ENCODE peak calls at places on chromosomes 4 and X, in ten cellular contexts. J is uterus; I is CD8-positive, alpha-beta T cell; K is adipocyte; W is suprapubic skin; O is psoas muscle; Y is OCI-LY7; P is CD4-positive, alpha-beta T cell; G is mesenchymal stem cell; F is aorta. M is an unnamed sample.

GRCh38 chrX:31497086-31497485 is 425.2 kb upstream of the FTHL17 start:
- DNase-seq in Y (no peak), J (no peak), W (no peak), K (peak; percentile 42), G (peak; percentile 29), I (no peak), O (no peak), F (no peak), P (no peak), M (no peak)

GRCh38 chr4:65508169-65508568 is 162.1 kb downstream of the EPHA5 start:
- DNase-seq in O (no peak), Y (no peak), G (peak; percentile 60), F (no peak), P (no peak), W (no peak), J (no peak), K (peak; percentile 59), I (no peak), M (no peak)

GRCh38 chr4:88841635-88842034 is 144.0 kb upstream of the NAP1L5 start:
- DNase-seq in W (no peak), O (no peak), P (no peak), J (no peak), K (peak; percentile 69), Y (no peak), I (no peak), F (no peak), G (no peak), M (no peak)

GRCh38 chr4:13329963-13330362 is 154.2 kb downstream of the RAB28 start:
- DNase-seq in W (no peak), F (peak; percentile 66), G (peak; percentile 21), P (no peak), Y (no peak), I (no peak), K (peak; percentile 17), J (no peak), O (no peak), M (no peak)

GRCh38 chr4:57777871-57778270 is 667.7 kb upstream of the IGFBP7 start:
- DNase-seq in K (no peak), P (no peak), G (no peak), J (no peak), Y (no peak), O (no peak), I (no peak), F (no peak), W (no peak), M (no peak)

GRCh38 chr4:185583813-185584212 is 48.5 kb upstream of the PDLIM3 start:
- DNase-seq in Y (no peak), W (no peak), J (no peak), G (no peak), F (no peak), I (no peak), K (no peak), P (no peak), O (no peak), M (no peak)

GRCh38 chrX:107714196-107714811 is 61.3 kb downstream of the TSC22D3 start:
- DNase-seq in F (peak; percentile 75), J (no peak), W (peak; percentile 67), O (no peak), Y (no peak), G (peak; percentile 49), K (peak; percentile 45), P (peak; percentile 10), I (no peak), M (no peak)

GRCh38 chr4:89434364-89434988 is 126.9 kb upstream of the GPRIN3 start:
- DNase-seq in I (no peak), J (no peak), P (no peak), O (no peak), G (peak; percentile 59), K (peak; percentile 78), Y (peak; percentile 64), F (no peak), W (no peak), M (no peak)

GRCh38 chrX:153708415-153708814 is 15.8 kb downstream of the BCAP31 start:
- DNase-seq in O (peak; percentile 73), F (no peak), J (peak; percentile 69), Y (peak; percentile 31), P (peak; percentile 22), G (peak; percentile 86), I (no peak), K (peak; percentile 82), W (no peak), M (no peak)

GRCh38 chr4:6909113-6909969 is at the start of gene TBC1D14:
- DNase-seq in W (peak; percentile 95), I (peak; percentile 81), Y (peak; percentile 89), K (peak; percentile 96), O (peak; percentile 90), F (peak; percentile 96), G (peak; percentile 89), J (peak; percentile 87), P (peak; percentile 77), M (peak; percentile 79)

GRCh38 chr4:11614426-11614825 is 185.7 kb upstream of the HS3ST1 start:
- DNase-seq in I (no peak), G (no peak), P (no peak), F (no peak), O (no peak), K (no peak), W (no peak), J (no peak), Y (no peak), M (no peak)

GRCh38 chrX:42930951-42931350 is 153.0 kb upstream of the PPP1R2C start:
- DNase-seq in F (no peak), W (no peak), G (no peak), K (no peak), O (no peak), I (no peak), P (no peak), Y (no peak), J (no peak), M (no peak)

GRCh38 chr4:153488719-153489384 is 22.7 kb downstream of the TMEM131L start:
- DNase-seq in P (no peak), W (no peak), Y (no peak), O (peak; percentile 53), G (no peak), K (no peak), F (no peak), J (no peak), I (no peak), M (no peak)

GRCh38 chrX:23742174-23742692 is 843 bp downstream of the ACOT9 start:
- DNase-seq in W (peak; percentile 64), I (no peak), J (peak; percentile 30), F (no peak), G (peak; percentile 80), O (peak; percentile 33), P (no peak), K (peak; percentile 86), Y (peak; percentile 37), M (no peak)

GRCh38 chr4:121072836-121073362 is 564 bp upstream of the NDNF start:
- DNase-seq in J (no peak), P (no peak), O (no peak), W (no peak), F (peak; percentile 71), G (no peak), Y (no peak), K (peak; percentile 17), I (no peak), M (no peak)

GRCh38 chrX:44343412-44343942 is at the start of gene EFHC2:
- DNase-seq in F (peak; percentile 83), G (peak; percentile 33), K (peak; percentile 66), W (no peak), Y (no peak), P (peak; percentile 41), J (peak; percentile 58), O (peak; percentile 31), I (peak; percentile 26), M (peak; percentile 43)

GRCh38 chr4:138935-139334 is 14.6 kb downstream of the ZNF718 start:
- DNase-seq in J (no peak), F (no peak), O (no peak), Y (no peak), W (no peak), G (no peak), K (no peak), I (no peak), P (no peak), M (no peak)

GRCh38 chr4:139691-140090 is 15.4 kb downstream of the ZNF718 start:
- DNase-seq in Y (no peak), I (no peak), J (no peak), G (no peak), O (no peak), W (no peak), K (no peak), P (no peak), F (no peak), M (no peak)
- H3K9me3 ChIP-seq in Y (peaks cover 90% of the 10 kb centered on the region), I (peaks cover 58% of the 10 kb centered on the region), J (no peaks in the 10 kb centered on the region), G (peaks cover 100% of the 10 kb centered on the region), O (peaks cover 79% of the 10 kb centered on the region), W (peaks cover 39% of the 10 kb centered on the region), K (peaks cover 99% of the 10 kb centered on the region), P (peaks cover 96% of the 10 kb centered on the region), F (peaks cover 17% of the 10 kb centered on the region), M (peaks cover 26% of the 10 kb centered on the region)

GRCh38 chr4:44965446-44966095 is 239.2 kb upstream of the GNPDA2 start:
- DNase-seq in J (no peak), F (no peak), I (no peak), O (no peak), Y (no peak), W (no peak), P (no peak), G (no peak), K (no peak), M (no peak)

DNA sequence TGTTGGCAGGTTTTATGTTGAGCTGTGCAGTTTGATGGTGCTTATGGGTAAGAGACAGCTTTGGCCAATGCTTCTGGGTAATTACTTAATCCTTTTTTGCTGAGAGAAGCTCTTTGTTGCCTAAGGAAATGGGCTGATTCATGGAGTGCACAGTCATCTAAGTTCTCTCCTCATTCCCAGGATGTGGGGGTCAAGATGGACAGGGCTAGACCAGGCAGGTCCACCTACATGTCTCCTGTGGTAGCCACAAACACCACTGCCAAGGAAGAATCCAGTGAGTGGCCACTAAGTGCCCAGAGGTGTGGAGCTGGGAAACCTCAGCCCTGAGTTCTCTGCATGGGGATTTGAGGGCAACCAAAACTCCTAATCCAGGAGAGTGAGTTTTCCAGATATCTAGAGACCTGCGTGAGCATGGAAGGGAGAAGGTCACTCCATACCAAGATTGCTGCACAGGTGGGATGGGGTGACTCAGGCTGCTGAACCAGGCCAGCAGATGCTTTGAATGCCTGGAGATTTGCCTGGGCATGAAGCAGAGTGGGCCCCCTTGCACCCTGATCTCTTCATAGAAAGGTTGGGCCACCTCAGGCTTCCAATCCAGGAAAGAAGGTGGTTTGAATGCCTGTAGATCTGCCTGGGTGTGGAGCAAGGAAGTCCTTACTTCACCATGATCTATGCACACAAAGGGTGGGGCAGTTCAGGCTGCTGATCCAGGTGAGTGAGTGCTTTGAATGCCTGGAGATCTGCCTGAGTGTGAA is 234.8 kb upstream of the GNPDA2 start:
- DNase-seq in K (no peak), G (no peak), Y (no peak), I (no peak), O (no peak), F (no peak), J (no peak), P (no peak), W (no peak), M (no peak)
- H3K9me3 ChIP-seq in K (peaks cover 9% of the 10 kb centered on the region), G (peaks cover 21% of the 10 kb centered on the region), Y (no peaks in the 10 kb centered on the region), I (no peaks in the 10 kb centered on the region), O (no peaks in the 10 kb centered on the region), F (peaks cover 8% of the 10 kb centered on the region), J (no peaks in the 10 kb centered on the region), P (no peaks in the 10 kb centered on the region), W (peaks cover 4% of the 10 kb centered on the region), M (no peaks in the 10 kb centered on the region)

GRCh38 chr4:160224049-160224448 is 1121.2 kb downstream of the RAPGEF2 start:
- DNase-seq in J (no peak), Y (no peak), K (no peak), F (no peak), G (no peak), P (no peak), W (no peak), I (no peak), O (no peak), M (no peak)
- H3K9me3 ChIP-seq in J (no peaks in the 10 kb centered on the region), Y (peaks cover 4% of the 10 kb centered on the region), K (peaks cover 6% of the 10 kb centered on the region), F (peaks cover 1% of the 10 kb centered on the region), G (peaks cover 28% of the 10 kb centered on the region), P (no peaks in the 10 kb centered on the region), W (peaks cover 9% of the 10 kb centered on the region), I (no peaks in the 10 kb centered on the region), O (no peaks in the 10 kb centered on the region), M (peaks cover 6% of the 10 kb centered on the region)

GRCh38 chrX:57933321-57933720 is 23.1 kb upstream of the ZXDA start:
- DNase-seq in F (no peak), P (no peak), O (no peak), K (no peak), J (no peak), W (no peak), I (no peak), Y (no peak), G (no peak), M (no peak)
- H3K9me3 ChIP-seq in F (no peaks in the 10 kb centered on the region), P (no peaks in the 10 kb centered on the region), O (no peaks in the 10 kb centered on the region), K (peaks cover 3% of the 10 kb centered on the region), J (no peaks in the 10 kb centered on the region), W (no peaks in the 10 kb centered on the region), I (no peaks in the 10 kb centered on the region), Y (no peaks in the 10 kb centered on the region), G (no peaks in the 10 kb centered on the region), M (no peaks in the 10 kb centered on the region)